ENCODE peak calls at places on chromosomes 3 and 15, in five cellular contexts. Y is HCT116, K is HepG2, B is K562, O is GM12878. F is an unnamed sample. For H3K9me3, the result is how much of the 10 kb centered on the place peaks cover.

GRCh38 chr3:191246628-191247027 is 47.6 kb downstream of the OSTN start:
- ATAC-seq in Y (peak), K (no peak), B (no peak), O (peak), F (no peak)

GRCh38 chr3:70120360-70120966 is 120.9 kb downstream of the SAMMSON start:
- ATAC-seq in Y (peak), K (peak), B (peak), O (peak), F (no peak)

GRCh38 chr3:69014022-69014580 is 617 bp upstream of the EOGT start:
- ATAC-seq in Y (no peak), K (no peak), B (no peak), O (no peak), F (no peak)

GRCh38 chr3:188296761-188297689 is 143.1 kb downstream of the LPP start:
- ATAC-seq in Y (no peak), K (peak), B (no peak), O (no peak), F (peak)

GRCh38 chr3:194540268-194540937 is 53.6 kb upstream of the ATP13A3 start:
- ATAC-seq in Y (no peak), K (no peak), B (peak), O (no peak), F (peak)

GRCh38 chr3:188298585-188298984 is 144.6 kb downstream of the LPP start:
- ATAC-seq in Y (peak), K (no peak), B (no peak), O (no peak), F (no peak)

GRCh38 chr3:100269410-100270217 is 8.8 kb downstream of the TBC1D23 start:
- ATAC-seq in Y (peak), K (no peak), B (peak), O (peak), F (no peak)

GRCh38 chr15:48761393-48762158 is 49.3 kb downstream of the CEP152 start:
- ATAC-seq in Y (no peak), K (no peak), B (no peak), O (no peak), F (no peak)

GRCh38 chr3:535566-536416 is 339.2 kb downstream of the CHL1 start:
- ATAC-seq in Y (no peak), K (no peak), B (peak), O (no peak), F (peak)

GRCh38 chr15:75030023-75030413 is 6.6 kb downstream of the PPCDC start:
- ATAC-seq in Y (no peak), K (no peak), B (no peak), O (no peak), F (peak)

GRCh38 chr3:147410518-147411234 is 1.5 kb downstream of the ZIC1 start:
- ATAC-seq in Y (no peak), K (no peak), B (no peak), O (no peak), F (peak)

GRCh38 chr3:55191911-55192787 is 264.3 kb upstream of the LRTM1 start:
- ATAC-seq in Y (no peak), K (no peak), B (no peak), O (no peak), F (no peak)

GRCh38 chr15:26160343-26160742 is 297.2 kb upstream of the ATP10A start:
- ATAC-seq in Y (no peak), K (no peak), B (no peak), O (no peak), F (no peak)

GRCh38 chr3:86733257-86733656 is 257.7 kb downstream of the VGLL3 start:
- ATAC-seq in Y (no peak), K (no peak), B (no peak), O (no peak), F (no peak)

GRCh38 chr15:25242166-25242879 is 196.5 kb downstream of the UBE3A start:
- ATAC-seq in Y (no peak), K (no peak), B (no peak), O (no peak), F (no peak)

GRCh38 chr15:96622714-96623113 is 292.2 kb downstream of the NR2F2 start:
- ATAC-seq in Y (no peak), K (no peak), B (peak), O (no peak), F (no peak)

GRCh38 chr15:78636378-78636859 is 4.6 kb downstream of the CHRNB4 start:
- ATAC-seq in Y (no peak), K (no peak), B (no peak), O (peak), F (no peak)

GRCh38 chr3:47577583-47578118 is 1.0 kb downstream of the CSPG5 start:
- ATAC-seq in Y (no peak), K (peak), B (peak), O (peak), F (peak)

GRCh38 chr3:48709051-48709461 is 8.0 kb downstream of the IP6K2 start:
- ATAC-seq in Y (no peak), K (no peak), B (no peak), O (no peak), F (no peak)

DNA sequence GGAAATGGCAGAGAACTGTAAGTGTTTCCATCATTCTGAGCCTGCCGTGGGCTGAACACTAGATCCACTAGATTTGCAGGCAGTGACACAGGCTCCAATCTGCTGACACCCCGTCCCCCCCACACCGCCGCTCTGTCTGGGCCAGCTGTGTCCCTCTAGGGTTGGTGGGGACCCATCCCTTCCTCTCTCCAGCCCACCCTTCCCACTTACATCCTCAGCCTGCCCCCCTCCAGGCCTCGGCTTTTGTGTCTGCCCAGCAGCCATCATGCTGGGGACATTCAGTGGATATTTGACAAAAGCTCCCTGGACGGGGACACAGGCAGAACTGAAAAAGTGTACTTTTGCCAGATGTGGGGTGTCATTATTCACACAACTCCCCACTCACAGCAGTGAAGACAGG is 10.7 kb upstream of the LRRK1 start:
- ATAC-seq in Y (no peak), K (no peak), B (no peak), O (no peak), F (no peak)
- TF ChIP-seq POLR2AphosphoS5 in Y (no peak), K (no peak), B (no peak), O (no peak), F (no peak)

GRCh38 chr3:93904568-93904967 is 69.1 kb downstream of the PROS1 start:
- ATAC-seq in Y (no peak), K (no peak), B (no peak), O (no peak), F (no peak)
- H3K9me3 ChIP-seq in Y (under half), K (under half), B (under half), O (under half), F (under half)

DNA sequence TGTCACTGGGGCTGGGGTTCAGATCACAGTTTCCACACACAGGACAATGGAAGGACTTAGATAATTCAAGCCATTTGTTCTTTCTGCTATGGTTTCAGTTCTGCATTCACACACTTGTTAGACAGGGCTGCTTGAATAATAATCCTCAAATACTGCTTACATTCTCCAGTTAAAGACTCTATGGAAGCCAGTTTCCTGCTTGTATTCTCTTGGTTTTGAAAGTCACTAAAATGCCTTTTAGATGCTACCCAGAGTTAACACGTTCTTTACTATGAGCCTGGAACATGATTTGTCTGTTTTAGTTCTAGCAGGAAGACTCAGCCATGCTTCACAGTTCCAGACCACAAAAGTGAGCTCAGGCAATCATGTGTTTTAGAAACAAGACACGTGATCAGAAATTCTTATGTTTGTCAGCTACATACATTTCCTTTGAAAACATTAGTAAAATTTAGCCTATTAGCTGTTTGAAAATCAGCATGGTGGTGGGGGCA is 152.4 kb downstream of the LEKR1 start:
- ATAC-seq in Y (no peak), K (no peak), B (no peak), O (peak), F (no peak)
- TF ChIP-seq POLR2A in Y (no peak), K (no peak), B (no peak), O (no peak), F (no peak)

GRCh38 chr3:171374661-171375285 is 85.4 kb downstream of the TNIK start:
- ATAC-seq in Y (peak), K (no peak), B (peak), O (no peak), F (no peak)
- TF ChIP-seq POLR2AphosphoS5 in Y (no peak), K (no peak), B (no peak), O (no peak), F (no peak)

DNA sequence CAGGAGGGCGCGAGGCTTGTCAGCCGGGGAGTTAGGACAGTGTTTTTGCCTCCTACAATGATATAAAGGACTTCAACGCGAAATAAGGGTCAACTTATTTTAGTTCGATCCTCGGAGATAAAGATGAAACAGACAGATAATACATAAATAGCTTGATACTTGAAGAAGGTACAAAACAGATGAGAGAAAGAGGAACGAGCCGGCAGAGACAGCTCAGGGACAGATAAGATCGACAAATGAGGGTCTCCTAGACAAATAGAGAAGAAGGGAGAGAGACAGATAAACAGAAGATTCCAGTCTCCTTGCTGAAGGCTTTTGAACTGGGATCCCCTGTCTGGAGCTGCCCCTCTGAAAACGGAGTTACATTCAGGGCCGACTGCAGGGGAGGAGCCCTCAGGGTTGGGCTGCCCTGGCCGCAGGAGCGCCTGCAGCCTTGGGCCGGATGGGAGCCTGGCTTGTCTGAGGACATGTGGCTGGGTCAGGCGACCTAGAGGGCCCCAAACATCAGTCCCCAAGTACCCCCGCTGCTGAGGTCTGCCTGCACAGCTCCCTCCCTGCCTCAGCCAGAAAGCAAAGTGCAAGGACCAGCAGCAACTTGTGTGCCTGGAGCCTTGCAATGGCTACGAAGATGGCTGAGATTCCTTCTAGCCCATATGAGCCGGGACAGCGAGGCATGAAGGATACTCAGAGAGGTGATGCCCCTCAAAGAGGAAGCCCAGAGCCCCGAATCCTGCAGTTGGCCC is 981 bp upstream of the SKOR1 start:
- ATAC-seq in Y (no peak), K (no peak), B (no peak), O (peak), F (no peak)
- H3K9me3 ChIP-seq in Y (under half), K (under half), B (under half), O (under half), F (under half)

GRCh38 chr15:55289573-55290360 is at the start of gene RAB27A:
- ATAC-seq in Y (peak), K (peak), B (peak), O (peak), F (peak)
- TF ChIP-seq POLR2A in Y (no peak), K (peak), B (peak), O (peak), F (peak)

DNA sequence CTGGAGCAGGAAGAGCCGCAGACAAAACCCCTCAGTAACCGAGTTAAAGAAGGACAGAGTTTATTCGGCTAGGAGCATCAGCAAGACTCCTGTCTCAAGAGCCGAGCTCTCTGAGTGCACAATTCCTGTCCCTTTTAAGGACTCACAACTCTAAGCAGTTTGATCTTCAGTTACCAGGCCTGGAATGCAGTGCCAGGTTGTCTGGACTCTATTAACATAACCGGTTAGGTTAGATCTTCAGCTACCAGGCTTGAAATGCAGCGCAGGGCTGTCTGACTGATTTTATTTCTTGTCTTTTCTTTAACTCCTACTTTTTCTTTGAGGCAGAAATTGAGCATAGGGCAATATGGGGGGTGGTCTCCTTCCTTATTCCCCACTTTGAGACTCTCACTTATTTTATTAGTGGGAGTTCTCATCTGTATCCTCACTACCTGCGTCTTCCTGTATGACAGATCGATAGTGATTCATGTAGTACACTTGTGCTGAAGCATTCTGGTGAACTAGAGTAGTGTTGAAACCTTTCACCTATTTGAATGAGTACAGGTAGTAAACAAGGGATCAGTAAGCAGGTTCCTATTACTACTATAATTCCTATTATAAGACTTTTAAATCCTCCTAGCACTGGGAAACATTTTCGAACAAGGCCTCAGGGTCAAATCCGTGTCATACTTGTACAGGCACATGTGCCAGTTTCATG is 325.0 kb downstream of the CGGBP1 start:
- ATAC-seq in Y (no peak), K (no peak), B (no peak), O (no peak), F (no peak)
- TF ChIP-seq POLR2AphosphoS5 in Y (no peak), K (no peak), B (no peak), O (no peak), F (no peak)

GRCh38 chr15:43795197-43795596 is 3.1 kb downstream of the SERF2 start:
- ATAC-seq in Y (no peak), K (no peak), B (no peak), O (no peak), F (no peak)

GRCh38 chr15:43794269-43795037 is 2.3 kb downstream of the SERF2 start:
- ATAC-seq in Y (no peak), K (no peak), B (no peak), O (no peak), F (no peak)

GRCh38 chr15:43792761-43793493 is 807 bp downstream of the SERF2 start:
- ATAC-seq in Y (no peak), K (peak), B (peak), O (peak), F (no peak)

GRCh38 chr15:43791993-43792760 is at the start of gene SERF2:
- ATAC-seq in Y (peak), K (peak), B (peak), O (peak), F (peak)

DNA sequence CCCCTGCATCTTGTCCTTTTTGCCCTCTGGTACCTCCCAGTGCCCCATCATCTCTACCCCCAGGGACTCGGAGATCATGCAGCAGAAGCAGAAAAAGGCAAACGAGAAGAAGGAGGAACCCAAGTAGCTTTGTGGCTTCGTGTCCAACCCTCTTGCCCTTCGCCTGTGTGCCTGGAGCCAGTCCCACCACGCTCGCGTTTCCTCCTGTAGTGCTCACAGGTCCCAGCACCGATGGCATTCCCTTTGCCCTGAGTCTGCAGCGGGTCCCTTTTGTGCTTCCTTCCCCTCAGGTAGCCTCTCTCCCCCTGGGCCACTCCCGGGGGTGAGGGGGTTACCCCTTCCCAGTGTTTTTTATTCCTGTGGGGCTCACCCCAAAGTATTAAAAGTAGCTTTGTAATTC is 1.5 kb downstream of the SERF2 start:
- ATAC-seq in Y (no peak), K (no peak), B (no peak), O (no peak), F (no peak)
- H3K9me3 ChIP-seq in Y (under half), K (under half), B (under half), O (under half), F (under half)